ENCODE peak calls at places on chromosomes 7 and 10, in five cellular contexts. One of them, this sample, is unnamed.

GRCh38 chr10:77268721-77269120 is 368.9 kb downstream of the KCNMA1 start:
- DNase-seq in thoracic aorta: no peak
- DNase-seq in fibroblast of lung: no peak
- DNase-seq in ascending aorta: no peak
- DNase-seq in ovary: no peak
- DNase-seq in this sample: no peak

GRCh38 chr7:118183254-118183585 is 744 bp upstream of the LSM8 start:
- DNase-seq in thoracic aorta: no peak
- DNase-seq in fibroblast of lung: peak; percentile 3
- DNase-seq in ovary: no peak
- DNase-seq in ascending aorta: no peak
- DNase-seq in this sample: no peak

GRCh38 chr10:45526309-45526708 is 146.3 kb downstream of the ZFAND4 start:
- DNase-seq in ovary: no peak
- DNase-seq in thoracic aorta: no peak
- DNase-seq in fibroblast of lung: no peak
- DNase-seq in ascending aorta: no peak
- DNase-seq in this sample: peak; percentile 17

GRCh38 chr10:90398551-90398950 is 459.3 kb downstream of the HTR7 start:
- DNase-seq in ascending aorta: no peak
- DNase-seq in fibroblast of lung: peak; percentile 44
- DNase-seq in thoracic aorta: no peak
- DNase-seq in ovary: no peak
- DNase-seq in this sample: no peak

GRCh38 chr10:54843085-54843646 is 42.1 kb upstream of the PCDH15 start:
- DNase-seq in thoracic aorta: no peak
- DNase-seq in ovary: no peak
- DNase-seq in ascending aorta: no peak
- DNase-seq in fibroblast of lung: no peak
- DNase-seq in this sample: no peak

GRCh38 chr10:79274279-79275104 is 72.8 kb upstream of the PPIF start:
- DNase-seq in ascending aorta: peak; percentile 63
- DNase-seq in fibroblast of lung: peak; percentile 72
- DNase-seq in ovary: no peak
- DNase-seq in thoracic aorta: peak; percentile 71
- DNase-seq in this sample: peak; percentile 97

GRCh38 chr7:5693529-5693928 is 87.9 kb downstream of the RNF216 start:
- DNase-seq in ovary: no peak
- DNase-seq in thoracic aorta: no peak
- DNase-seq in fibroblast of lung: peak; percentile 67
- DNase-seq in ascending aorta: no peak
- DNase-seq in this sample: peak; percentile 35

GRCh38 chr10:50260791-50261281 is 9.5 kb upstream of the ASAH2 start:
- DNase-seq in thoracic aorta: no peak
- DNase-seq in ovary: no peak
- DNase-seq in fibroblast of lung: peak; percentile 63
- DNase-seq in ascending aorta: no peak
- DNase-seq in this sample: no peak

GRCh38 chr10:82463165-82463564 is 588.2 kb downstream of the NRG3 start:
- DNase-seq in thoracic aorta: no peak
- DNase-seq in fibroblast of lung: no peak
- DNase-seq in ovary: no peak
- DNase-seq in ascending aorta: no peak
- DNase-seq in this sample: no peak

GRCh38 chr10:119177708-119178370 is 773 bp downstream of the PRDX3 start:
- DNase-seq in ovary: no peak
- DNase-seq in fibroblast of lung: no peak
- DNase-seq in ascending aorta: no peak
- DNase-seq in thoracic aorta: no peak
- DNase-seq in this sample: no peak

GRCh38 chr7:27709137-27710075 is 30.6 kb upstream of the TAX1BP1 start:
- DNase-seq in ovary: no peak
- DNase-seq in ascending aorta: no peak
- DNase-seq in fibroblast of lung: peak; percentile 72
- DNase-seq in thoracic aorta: no peak
- DNase-seq in this sample: no peak

GRCh38 chr10:86041116-86041515 is 325.5 kb downstream of the GRID1 start:
- DNase-seq in ascending aorta: no peak
- DNase-seq in ovary: no peak
- DNase-seq in thoracic aorta: no peak
- DNase-seq in fibroblast of lung: no peak
- DNase-seq in this sample: no peak

GRCh38 chr7:68805159-68805558 is 793.1 kb upstream of the AUTS2 start:
- DNase-seq in fibroblast of lung: no peak
- DNase-seq in thoracic aorta: no peak
- DNase-seq in ascending aorta: no peak
- DNase-seq in ovary: no peak
- DNase-seq in this sample: no peak

GRCh38 chr10:13528875-13529713 is at the start of gene BEND7:
- DNase-seq in fibroblast of lung: peak; percentile 42
- DNase-seq in ovary: peak; percentile 64
- DNase-seq in ascending aorta: no peak
- DNase-seq in thoracic aorta: no peak
- DNase-seq in this sample: no peak

GRCh38 chr10:75957321-75957720 is 525.9 kb downstream of the LRMDA start:
- DNase-seq in thoracic aorta: no peak
- DNase-seq in ovary: no peak
- DNase-seq in ascending aorta: no peak
- DNase-seq in fibroblast of lung: peak; percentile 30
- DNase-seq in this sample: no peak

GRCh38 chr7:88111136-88111748 is 108.6 kb downstream of the SRI start:
- DNase-seq in ovary: no peak
- DNase-seq in thoracic aorta: no peak
- DNase-seq in fibroblast of lung: peak; percentile 46
- DNase-seq in ascending aorta: no peak
- DNase-seq in this sample: no peak

GRCh38 chr7:93973134-93973533 is 31.0 kb downstream of the BET1 start:
- DNase-seq in ascending aorta: no peak
- DNase-seq in ovary: no peak
- DNase-seq in fibroblast of lung: peak; percentile 60
- DNase-seq in thoracic aorta: no peak
- DNase-seq in this sample: no peak

GRCh38 chr7:2723138-2723850 is 35.3 kb downstream of the AMZ1 start:
- DNase-seq in fibroblast of lung: no peak
- DNase-seq in ovary: no peak
- DNase-seq in ascending aorta: no peak
- DNase-seq in thoracic aorta: no peak
- DNase-seq in this sample: no peak

GRCh38 chr7:98613601-98614425 is 3.3 kb upstream of the NPTX2 start:
- DNase-seq in ovary: no peak
- DNase-seq in thoracic aorta: no peak
- DNase-seq in ascending aorta: no peak
- DNase-seq in fibroblast of lung: peak; percentile 39
- DNase-seq in this sample: no peak

GRCh38 chr7:106485031-106485551 is 175.9 kb downstream of the CCDC71L start:
- DNase-seq in thoracic aorta: no peak
- DNase-seq in ovary: no peak
- DNase-seq in fibroblast of lung: peak; percentile 92
- DNase-seq in ascending aorta: no peak
- DNase-seq in this sample: no peak

GRCh38 chr7:158344706-158345300 is 242.8 kb downstream of the PTPRN2 start:
- DNase-seq in fibroblast of lung: no peak
- DNase-seq in ascending aorta: no peak
- DNase-seq in thoracic aorta: no peak
- DNase-seq in ovary: no peak
- DNase-seq in this sample: no peak

GRCh38 chr10:34124522-34125035 is 690.5 kb downstream of the PARD3 start:
- DNase-seq in ovary: no peak
- DNase-seq in ascending aorta: no peak
- DNase-seq in thoracic aorta: no peak
- DNase-seq in fibroblast of lung: peak; percentile 75
- DNase-seq in this sample: peak; percentile 9

GRCh38 chr7:13198741-13199140 is 511.3 kb downstream of the ARL4A start:
- DNase-seq in ovary: no peak
- DNase-seq in ascending aorta: no peak
- DNase-seq in thoracic aorta: no peak
- DNase-seq in fibroblast of lung: peak; percentile 65
- DNase-seq in this sample: no peak

GRCh38 chr7:41630741-41631140 is 72.1 kb downstream of the INHBA start:
- DNase-seq in fibroblast of lung: no peak
- DNase-seq in ascending aorta: no peak
- DNase-seq in thoracic aorta: no peak
- DNase-seq in ovary: no peak
- DNase-seq in this sample: no peak

GRCh38 chr10:17758200-17758599 is 6.2 kb downstream of the TMEM236 start:
- DNase-seq in ascending aorta: no peak
- DNase-seq in ovary: no peak
- DNase-seq in fibroblast of lung: peak; percentile 21
- DNase-seq in thoracic aorta: no peak
- DNase-seq in this sample: no peak

GRCh38 chr7:607938-608337 is 88.3 kb upstream of the PDGFA start:
- DNase-seq in ovary: no peak
- DNase-seq in thoracic aorta: no peak
- DNase-seq in fibroblast of lung: no peak
- DNase-seq in ascending aorta: no peak
- DNase-seq in this sample: no peak

DNA sequence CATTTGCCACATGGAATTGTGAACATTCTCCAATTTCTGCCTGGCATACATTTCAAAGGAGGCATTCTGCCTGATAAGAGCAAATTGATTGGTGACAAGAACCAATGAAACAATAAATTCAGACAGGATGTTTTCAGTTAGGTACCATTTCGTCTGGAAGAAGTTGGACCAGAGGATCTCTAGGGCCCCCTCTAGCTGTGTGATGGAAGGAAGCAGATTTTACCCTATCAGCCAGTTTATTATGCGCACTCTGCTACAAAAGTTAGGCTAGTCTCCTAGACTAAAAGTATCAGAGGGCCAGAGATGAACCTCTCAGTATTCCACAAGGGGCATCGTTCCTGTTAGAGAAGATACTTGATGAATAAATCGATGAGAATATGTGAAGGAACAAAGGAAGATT is 118.0 kb downstream of the BUB3 start:
- DNase-seq in fibroblast of lung: no peak
- DNase-seq in ovary: no peak
- DNase-seq in thoracic aorta: no peak
- DNase-seq in ascending aorta: no peak
- DNase-seq in this sample: no peak
- TF ChIP-seq CTCF in fibroblast of lung: no peak
- TF ChIP-seq CTCF in ovary: no peak
- TF ChIP-seq CTCF in thoracic aorta: no peak
- TF ChIP-seq CTCF in ascending aorta: no peak
- TF ChIP-seq CTCF in this sample: no peak

GRCh38 chr10:26735435-26735834 is 37.9 kb downstream of the PDSS1 start:
- DNase-seq in thoracic aorta: no peak
- DNase-seq in fibroblast of lung: no peak
- DNase-seq in ascending aorta: no peak
- DNase-seq in ovary: no peak
- DNase-seq in this sample: no peak

GRCh38 chr10:26738354-26738753 is 40.9 kb downstream of the PDSS1 start:
- DNase-seq in ascending aorta: no peak
- DNase-seq in ovary: no peak
- DNase-seq in thoracic aorta: no peak
- DNase-seq in fibroblast of lung: no peak
- DNase-seq in this sample: no peak

GRCh38 chr10:26741368-26741767 is 43.9 kb downstream of the PDSS1 start:
- DNase-seq in ascending aorta: no peak
- DNase-seq in thoracic aorta: no peak
- DNase-seq in fibroblast of lung: no peak
- DNase-seq in ovary: no peak
- DNase-seq in this sample: no peak

GRCh38 chr10:26739087-26739631 is 41.7 kb downstream of the PDSS1 start:
- DNase-seq in fibroblast of lung: no peak
- DNase-seq in ascending aorta: no peak
- DNase-seq in thoracic aorta: no peak
- DNase-seq in ovary: no peak
- DNase-seq in this sample: no peak

GRCh38 chr10:26737730-26738129 is 40.2 kb downstream of the PDSS1 start:
- DNase-seq in thoracic aorta: no peak
- DNase-seq in ascending aorta: no peak
- DNase-seq in ovary: no peak
- DNase-seq in fibroblast of lung: peak; percentile 36
- DNase-seq in this sample: no peak
- H3K27ac ChIP-seq in thoracic aorta: no peak overlapping the region
- H3K27ac ChIP-seq in ascending aorta: no peak overlapping the region
- H3K27ac ChIP-seq in ovary: no peak overlapping the region
- H3K27ac ChIP-seq in fibroblast of lung: no peak overlapping the region
- H3K27ac ChIP-seq in this sample: no peak overlapping the region

GRCh38 chr10:44293306-44293778 is 91.6 kb downstream of the CXCL12 start:
- DNase-seq in fibroblast of lung: no peak
- DNase-seq in thoracic aorta: no peak
- DNase-seq in ovary: no peak
- DNase-seq in ascending aorta: no peak
- DNase-seq in this sample: no peak

GRCh38 chr10:44287408-44287807 is 97.5 kb downstream of the CXCL12 start:
- DNase-seq in thoracic aorta: no peak
- DNase-seq in ovary: no peak
- DNase-seq in fibroblast of lung: no peak
- DNase-seq in ascending aorta: no peak
- DNase-seq in this sample: no peak

GRCh38 chr10:44284198-44285084 is 100.5 kb downstream of the CXCL12 start:
- DNase-seq in ovary: no peak
- DNase-seq in ascending aorta: no peak
- DNase-seq in fibroblast of lung: no peak
- DNase-seq in thoracic aorta: no peak
- DNase-seq in this sample: no peak

GRCh38 chr10:44292390-44293002 is 92.4 kb downstream of the CXCL12 start:
- DNase-seq in fibroblast of lung: no peak
- DNase-seq in ascending aorta: no peak
- DNase-seq in thoracic aorta: no peak
- DNase-seq in ovary: no peak
- DNase-seq in this sample: no peak

DNA sequence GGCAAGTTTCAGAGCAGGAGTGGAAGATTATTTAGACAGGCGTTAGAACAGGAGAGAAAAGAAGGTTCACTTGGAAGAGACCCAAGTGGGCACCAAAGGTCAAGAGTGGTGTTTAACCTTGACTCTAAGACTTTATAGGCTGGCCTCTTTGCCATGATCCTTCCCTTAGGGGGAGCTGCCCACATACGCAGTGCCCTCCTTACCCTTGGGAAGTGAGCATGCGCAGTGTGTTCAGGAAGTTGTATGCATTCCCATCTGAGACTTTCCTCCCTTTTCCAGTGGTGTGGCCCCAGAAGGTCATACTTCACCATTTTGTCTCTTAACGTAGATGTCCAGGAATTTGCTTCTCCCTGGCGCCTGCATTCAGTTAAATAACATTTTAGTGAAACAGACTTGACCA is 95.8 kb downstream of the CXCL12 start:
- DNase-seq in thoracic aorta: no peak
- DNase-seq in ovary: no peak
- DNase-seq in ascending aorta: no peak
- DNase-seq in fibroblast of lung: no peak
- DNase-seq in this sample: no peak
- TF ChIP-seq CTCF in thoracic aorta: no peak
- TF ChIP-seq CTCF in ovary: no peak
- TF ChIP-seq CTCF in ascending aorta: no peak
- TF ChIP-seq CTCF in fibroblast of lung: no peak
- TF ChIP-seq CTCF in this sample: no peak

DNA sequence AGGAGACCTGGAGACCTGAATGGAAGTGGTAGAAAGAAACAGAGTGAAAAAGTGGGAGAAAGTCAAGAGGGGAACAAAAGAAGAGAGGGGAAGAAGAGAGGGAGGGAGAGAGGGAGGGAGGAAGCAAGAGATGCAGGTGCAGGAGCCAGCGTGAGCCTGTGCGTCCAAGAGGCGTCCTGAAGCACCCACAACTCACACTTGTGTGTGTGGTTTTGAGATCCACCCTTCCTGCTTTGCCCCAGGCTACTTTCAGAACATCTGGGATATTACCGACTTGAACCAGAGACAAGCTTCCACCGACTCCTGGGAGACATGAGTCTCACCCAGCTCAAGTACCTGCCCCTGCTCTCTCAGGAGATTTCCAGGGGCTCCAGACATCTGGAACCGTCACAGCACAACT is 9.8 kb downstream of the AFAP1L2 start:
- DNase-seq in ascending aorta: no peak
- DNase-seq in fibroblast of lung: no peak
- DNase-seq in thoracic aorta: no peak
- DNase-seq in ovary: no peak
- DNase-seq in this sample: no peak
- H3K27ac ChIP-seq in ascending aorta: no peak overlapping the region
- H3K27ac ChIP-seq in fibroblast of lung: no peak overlapping the region
- H3K27ac ChIP-seq in thoracic aorta: no peak overlapping the region
- H3K27ac ChIP-seq in ovary: no peak overlapping the region
- H3K27ac ChIP-seq in this sample: no peak overlapping the region

This sample was measured in gastrocnemius medialis.